ENCODE peak calls at places on chromosome X, in four cellular contexts. One of them, this sample, is unnamed.

GRCh38 chrX:55593756-55594257 is 29.4 kb upstream of the FOXR2 start:
- DNase-seq in caudate nucleus: no peak
- DNase-seq in GM03348: no peak
- DNase-seq in NCI-H1092 treated with DMSO at 0.1 percent for 48 hours: no peak
- DNase-seq in this sample: no peak

GRCh38 chrX:145821291-145821897 is 3.8 kb downstream of the SLITRK2 start:
- DNase-seq in caudate nucleus: peak
- DNase-seq in GM03348: no peak
- DNase-seq in NCI-H1092 treated with DMSO at 0.1 percent for 48 hours: no peak
- DNase-seq in this sample: no peak

GRCh38 chrX:40684092-40684491 is 36.7 kb upstream of the CXorf38 start:
- DNase-seq in caudate nucleus: no peak
- DNase-seq in GM03348: no peak
- DNase-seq in NCI-H1092 treated with DMSO at 0.1 percent for 48 hours: no peak
- DNase-seq in this sample: no peak

GRCh38 chrX:1754077-1754476 is 139.2 kb downstream of the ASMT start:
- DNase-seq in caudate nucleus: no peak
- DNase-seq in GM03348: peak
- DNase-seq in NCI-H1092 treated with DMSO at 0.1 percent for 48 hours: no peak
- DNase-seq in this sample: no peak

GRCh38 chrX:149124526-149125108 is 380.5 kb downstream of the IDS start:
- DNase-seq in caudate nucleus: no peak
- DNase-seq in GM03348: no peak
- DNase-seq in NCI-H1092 treated with DMSO at 0.1 percent for 48 hours: no peak
- DNase-seq in this sample: no peak

GRCh38 chrX:24990585-24990984 is 25.2 kb downstream of the ARX start:
- DNase-seq in caudate nucleus: no peak
- DNase-seq in GM03348: no peak
- DNase-seq in NCI-H1092 treated with DMSO at 0.1 percent for 48 hours: no peak
- DNase-seq in this sample: peak

GRCh38 chrX:124426824-124427223 is 80.5 kb downstream of the SH2D1A start:
- DNase-seq in caudate nucleus: no peak
- DNase-seq in GM03348: no peak
- DNase-seq in NCI-H1092 treated with DMSO at 0.1 percent for 48 hours: no peak
- DNase-seq in this sample: no peak

GRCh38 chrX:15055146-15055930 is 182.1 kb downstream of the MOSPD2 start:
- DNase-seq in caudate nucleus: no peak
- DNase-seq in GM03348: peak
- DNase-seq in NCI-H1092 treated with DMSO at 0.1 percent for 48 hours: no peak
- DNase-seq in this sample: no peak

GRCh38 chrX:133185119-133185518 is 33.0 kb downstream of the TFDP3 start:
- DNase-seq in caudate nucleus: no peak
- DNase-seq in GM03348: no peak
- DNase-seq in NCI-H1092 treated with DMSO at 0.1 percent for 48 hours: no peak
- DNase-seq in this sample: no peak

GRCh38 chrX:63889001-63889400 is 104.0 kb upstream of the ARHGEF9 start:
- DNase-seq in caudate nucleus: no peak
- DNase-seq in GM03348: peak
- DNase-seq in NCI-H1092 treated with DMSO at 0.1 percent for 48 hours: no peak
- DNase-seq in this sample: no peak

GRCh38 chrX:136048446-136048845 is 63.2 kb downstream of the SLC9A6 start:
- DNase-seq in caudate nucleus: no peak
- DNase-seq in GM03348: no peak
- DNase-seq in NCI-H1092 treated with DMSO at 0.1 percent for 48 hours: no peak
- DNase-seq in this sample: no peak

GRCh38 chrX:1453390-1453783 is 678 bp upstream of the ASMTL start:
- DNase-seq in caudate nucleus: no peak
- DNase-seq in GM03348: peak
- DNase-seq in NCI-H1092 treated with DMSO at 0.1 percent for 48 hours: no peak
- DNase-seq in this sample: no peak

GRCh38 chrX:149286940-149287349 is 218.2 kb downstream of the IDS start:
- DNase-seq in caudate nucleus: peak
- DNase-seq in GM03348: peak
- DNase-seq in NCI-H1092 treated with DMSO at 0.1 percent for 48 hours: peak
- DNase-seq in this sample: peak

GRCh38 chrX:151816914-151817313 is 82.4 kb downstream of the CNGA2 start:
- DNase-seq in caudate nucleus: no peak
- DNase-seq in GM03348: peak
- DNase-seq in NCI-H1092 treated with DMSO at 0.1 percent for 48 hours: no peak
- DNase-seq in this sample: no peak

GRCh38 chrX:150038356-150038755 is 100.1 kb upstream of the EOLA2 start:
- DNase-seq in caudate nucleus: no peak
- DNase-seq in GM03348: no peak
- DNase-seq in NCI-H1092 treated with DMSO at 0.1 percent for 48 hours: no peak
- DNase-seq in this sample: no peak